ENCODE peak calls at places on chromosomes 16 and 17, in five cellular contexts. Q is NCI-H1092 treated with DMSO at 0.1 percent for 48 hours; B is retinal pigment epithelial cell; K is central memory CD4-positive, alpha-beta T cell; N is RWPE1. T is an unnamed sample.

GRCh38 chr16:64830653-64831052 is 291.2 kb downstream of the CDH11 start:
- DNase-seq in B (no peak), Q (no peak), N (no peak), K (no peak), T (no peak)

GRCh38 chr16:88686062-88686438 is 257 bp downstream of the SNAI3 start:
- DNase-seq in K (peak; percentile 53), Q (no peak), N (no peak), B (no peak), T (peak; percentile 55)

GRCh38 chr17:55005520-55005919 is 37.0 kb downstream of the STXBP4 start:
- DNase-seq in K (no peak), N (no peak), Q (no peak), B (no peak), T (no peak)

GRCh38 chr16:24844101-24845030 is 1.4 kb upstream of the SLC5A11 start:
- DNase-seq in N (peak; percentile 35), B (no peak), Q (no peak), K (no peak), T (no peak)

GRCh38 chr17:73021771-73022170 is 70.7 kb downstream of the SLC39A11 start:
- DNase-seq in K (no peak), B (no peak), Q (no peak), N (no peak), T (no peak)

GRCh38 chr16:70685061-70685937 is 554 bp downstream of the MTSS2 start:
- DNase-seq in K (no peak), N (no peak), B (no peak), Q (peak; percentile 55), T (no peak)

GRCh38 chr16:80671281-80671849 is 130.6 kb downstream of the DYNLRB2 start:
- DNase-seq in K (no peak), Q (no peak), B (no peak), N (no peak), T (no peak)

GRCh38 chr16:58970775-58971174 is 236.7 kb upstream of the GOT2 start:
- DNase-seq in Q (no peak), B (no peak), N (no peak), K (no peak), T (no peak)

GRCh38 chr17:4573682-4574081 is 10.6 kb upstream of the SMTNL2 start:
- DNase-seq in B (no peak), K (peak; percentile 52), N (no peak), Q (no peak), T (no peak)

GRCh38 chr17:2697611-2698162 is 13.9 kb downstream of the CLUH start:
- DNase-seq in B (no peak), N (no peak), Q (no peak), K (no peak), T (no peak)

GRCh38 chr16:16133943-16134604 is 89.2 kb downstream of the ABCC6 start:
- DNase-seq in Q (no peak), N (no peak), K (no peak), B (no peak), T (no peak)

GRCh38 chr16:84461029-84461415 is 43.4 kb downstream of the MEAK7 start:
- DNase-seq in N (no peak), Q (no peak), K (no peak), B (no peak), T (no peak)

GRCh38 chr17:80668375-80669149 is 123.9 kb downstream of the RPTOR start:
- DNase-seq in B (no peak), K (no peak), Q (no peak), N (no peak), T (no peak)

GRCh38 chr17:58312021-58312630 is 16.5 kb downstream of the TSPOAP1 start:
- DNase-seq in K (no peak), B (no peak), N (no peak), Q (no peak), T (no peak)

T was measured in H54.